ENCODE peak calls at places on chromosomes 5 and 9, in eight cellular contexts. Y is cardiac muscle cell; C is activated CD8-positive, alpha-beta memory T cell treated with anti-CD3 and anti-CD28 coated beads for 24 hours; L is stimulated activated CD8-positive, alpha-beta memory T cell treated with anti-CD3 and anti-CD28 coated beads, Interleukin-15, amount 100 ng/mL, for 1 hour; W is progenitor cell of endocrine pancreas; U is activated T-cell treated with anti-CD3 and anti-CD28 coated beads for 1 hour; T is AG08396; Q is activated T-helper 9 cell treated with anti-CD3 and anti-CD28 coated beads, Interleukin-2, amount 50 U/mL, for 16 hours. E is an unnamed sample.

GRCh38 chr9:114163517-114163924 is 8.2 kb downstream of the COL27A1 start:
- DNase-seq in Y (peak; percentile 71), C (no peak), L (no peak), W (no peak), U (no peak), T (peak; percentile 83), Q (no peak), E (no peak)

GRCh38 chr5:88660326-88660946 is 222.5 kb downstream of the MEF2C start:
- DNase-seq in Y (peak; percentile 29), C (no peak), L (no peak), W (no peak), U (no peak), T (peak; percentile 64), Q (no peak), E (no peak)

GRCh38 chr5:68368280-68368679 is 152.7 kb downstream of the PIK3R1 start:
- DNase-seq in Y (no peak), C (no peak), L (no peak), W (no peak), U (no peak), T (no peak), Q (no peak), E (no peak)

GRCh38 chr5:126814721-126815404 is 37.9 kb downstream of the LMNB1 start:
- DNase-seq in Y (peak; percentile 64), C (no peak), L (no peak), W (no peak), U (no peak), T (no peak), Q (no peak), E (no peak)

GRCh38 chr5:17146280-17146841 is 71.1 kb upstream of the BASP1 start:
- DNase-seq in Y (no peak), C (no peak), L (no peak), W (no peak), U (no peak), T (no peak), Q (no peak), E (no peak)

GRCh38 chr9:133286523-133286922 is 11.5 kb upstream of the ABO start:
- DNase-seq in Y (peak; percentile 23), C (peak; percentile 7), L (no peak), W (no peak), U (no peak), T (no peak), Q (no peak), E (no peak)

GRCh38 chr9:124001445-124001799 is 10.1 kb upstream of the LHX2 start:
- DNase-seq in Y (no peak), C (no peak), L (no peak), W (no peak), U (no peak), T (no peak), Q (no peak), E (no peak)

GRCh38 chr5:158838788-158839187 is 260.9 kb downstream of the EBF1 start:
- DNase-seq in Y (no peak), C (no peak), L (no peak), W (no peak), U (no peak), T (no peak), Q (no peak), E (no peak)

GRCh38 chr5:17184596-17184995 is 32.8 kb upstream of the BASP1 start:
- DNase-seq in Y (peak; percentile 58), C (no peak), L (no peak), W (no peak), U (no peak), T (no peak), Q (no peak), E (no peak)

GRCh38 chr5:117188207-117188606 is 613.6 kb upstream of the SEMA6A start:
- DNase-seq in Y (no peak), C (no peak), L (no peak), W (no peak), U (no peak), T (no peak), Q (no peak), E (no peak)

GRCh38 chr9:98791147-98792095 is 4.9 kb downstream of the ANKS6 start:
- DNase-seq in Y (peak; percentile 97), C (peak; percentile 85), L (no peak), W (peak; percentile 71), U (peak; percentile 50), T (peak; percentile 98), Q (peak; percentile 31), E (peak; percentile 71)

GRCh38 chr5:59564895-59565294 is 328.6 kb downstream of the PDE4D start:
- DNase-seq in Y (no peak), C (no peak), L (no peak), W (no peak), U (no peak), T (no peak), Q (no peak), E (no peak)

GRCh38 chr5:117943521-117943920 is 1044.8 kb downstream of the DTWD2 start:
- DNase-seq in Y (no peak), C (no peak), L (no peak), W (no peak), U (no peak), T (no peak), Q (no peak), E (no peak)

GRCh38 chr5:145497041-145497440 is 338.1 kb downstream of the PRELID2 start:
- DNase-seq in Y (no peak), C (no peak), L (no peak), W (no peak), U (no peak), T (no peak), Q (no peak), E (no peak)

E was measured in GM12891.